ENCODE peak calls at places on chromosomes 1 and 21, in nine cellular contexts. One of them, this sample, is unnamed. For H3K4me1, the result is how much of the 10 kb centered on the place peaks cover.

GRCh38 chr1:227459977-227460376 is 103.4 kb upstream of the ZNF678 start:
- DNase-seq in MM.1S: no peak
- DNase-seq in fibroblast of lung: no peak
- DNase-seq in Karpas-422: no peak
- DNase-seq in H1: no peak
- DNase-seq in HCT116: no peak
- DNase-seq in neuronal stem cell: no peak
- DNase-seq in PC-3: no peak
- DNase-seq in PC-9: no peak
- DNase-seq in this sample: no peak

GRCh38 chr1:53992085-53992874 is 25.7 kb downstream of the LDLRAD1 start:
- DNase-seq in PC-3: no peak
- DNase-seq in fibroblast of lung: no peak
- DNase-seq in HCT116: no peak
- DNase-seq in H1: no peak
- DNase-seq in MM.1S: no peak
- DNase-seq in neuronal stem cell: no peak
- DNase-seq in Karpas-422: peak
- DNase-seq in PC-9: peak
- DNase-seq in this sample: no peak

GRCh38 chr1:46133181-46133658 is 791 bp upstream of the PIK3R3 start:
- DNase-seq in fibroblast of lung: no peak
- DNase-seq in PC-3: no peak
- DNase-seq in PC-9: no peak
- DNase-seq in H1: no peak
- DNase-seq in HCT116: no peak
- DNase-seq in neuronal stem cell: no peak
- DNase-seq in MM.1S: no peak
- DNase-seq in Karpas-422: peak
- DNase-seq in this sample: peak

GRCh38 chr1:46480959-46481646 is 8.5 kb upstream of the DMBX1 start:
- DNase-seq in neuronal stem cell: no peak
- DNase-seq in Karpas-422: no peak
- DNase-seq in PC-3: peak
- DNase-seq in HCT116: no peak
- DNase-seq in MM.1S: no peak
- DNase-seq in H1: no peak
- DNase-seq in fibroblast of lung: no peak
- DNase-seq in PC-9: no peak
- DNase-seq in this sample: no peak

GRCh38 chr1:57407941-57408340 is 15.9 kb downstream of the DAB1 start:
- DNase-seq in neuronal stem cell: no peak
- DNase-seq in fibroblast of lung: no peak
- DNase-seq in HCT116: no peak
- DNase-seq in H1: no peak
- DNase-seq in Karpas-422: no peak
- DNase-seq in PC-3: no peak
- DNase-seq in PC-9: no peak
- DNase-seq in MM.1S: no peak
- DNase-seq in this sample: no peak

GRCh38 chr1:235995511-235995910 is 69.4 kb downstream of the NID1 start:
- DNase-seq in PC-3: no peak
- DNase-seq in fibroblast of lung: no peak
- DNase-seq in Karpas-422: peak
- DNase-seq in H1: no peak
- DNase-seq in PC-9: no peak
- DNase-seq in neuronal stem cell: no peak
- DNase-seq in MM.1S: no peak
- DNase-seq in HCT116: no peak
- DNase-seq in this sample: no peak

GRCh38 chr1:190262538-190262937 is 215.1 kb downstream of the BRINP3 start:
- DNase-seq in PC-9: no peak
- DNase-seq in neuronal stem cell: no peak
- DNase-seq in H1: no peak
- DNase-seq in MM.1S: no peak
- DNase-seq in fibroblast of lung: no peak
- DNase-seq in PC-3: peak
- DNase-seq in Karpas-422: no peak
- DNase-seq in HCT116: no peak
- DNase-seq in this sample: no peak

GRCh38 chr1:247294282-247294681 is 37.4 kb downstream of the ZNF496 start:
- DNase-seq in Karpas-422: no peak
- DNase-seq in neuronal stem cell: no peak
- DNase-seq in PC-9: no peak
- DNase-seq in H1: no peak
- DNase-seq in fibroblast of lung: peak
- DNase-seq in HCT116: no peak
- DNase-seq in PC-3: peak
- DNase-seq in MM.1S: no peak
- DNase-seq in this sample: no peak

GRCh38 chr21:36419996-36420395 is 34.8 kb downstream of the CHAF1B start:
- DNase-seq in fibroblast of lung: peak
- DNase-seq in H1: peak
- DNase-seq in MM.1S: peak
- DNase-seq in PC-3: peak
- DNase-seq in neuronal stem cell: peak
- DNase-seq in Karpas-422: peak
- DNase-seq in PC-9: peak
- DNase-seq in HCT116: peak
- DNase-seq in this sample: peak

GRCh38 chr1:93629101-93630059 is 52.3 kb downstream of the BCAR3 start:
- DNase-seq in HCT116: peak
- DNase-seq in MM.1S: peak
- DNase-seq in PC-9: peak
- DNase-seq in fibroblast of lung: peak
- DNase-seq in H1: no peak
- DNase-seq in neuronal stem cell: peak
- DNase-seq in Karpas-422: peak
- DNase-seq in PC-3: peak
- DNase-seq in this sample: peak

GRCh38 chr21:36337099-36337509 is 17.1 kb downstream of the MORC3 start:
- DNase-seq in HCT116: no peak
- DNase-seq in MM.1S: no peak
- DNase-seq in H1: no peak
- DNase-seq in fibroblast of lung: peak
- DNase-seq in PC-3: peak
- DNase-seq in Karpas-422: no peak
- DNase-seq in PC-9: no peak
- DNase-seq in neuronal stem cell: no peak
- DNase-seq in this sample: no peak

GRCh38 chr1:25064465-25065238 is 134.6 kb upstream of the RUNX3 start:
- DNase-seq in fibroblast of lung: no peak
- DNase-seq in H1: no peak
- DNase-seq in neuronal stem cell: no peak
- DNase-seq in PC-9: no peak
- DNase-seq in Karpas-422: peak
- DNase-seq in PC-3: no peak
- DNase-seq in HCT116: no peak
- DNase-seq in MM.1S: no peak
- DNase-seq in this sample: no peak

GRCh38 chr1:200376521-200376920 is 33.3 kb downstream of the ZNF281 start:
- DNase-seq in fibroblast of lung: no peak
- DNase-seq in PC-9: no peak
- DNase-seq in neuronal stem cell: no peak
- DNase-seq in H1: no peak
- DNase-seq in PC-3: peak
- DNase-seq in Karpas-422: no peak
- DNase-seq in HCT116: no peak
- DNase-seq in MM.1S: no peak
- DNase-seq in this sample: no peak

GRCh38 chr1:205598841-205599666 is 32.8 kb downstream of the ELK4 start:
- DNase-seq in Karpas-422: no peak
- DNase-seq in MM.1S: no peak
- DNase-seq in fibroblast of lung: peak
- DNase-seq in PC-9: no peak
- DNase-seq in HCT116: no peak
- DNase-seq in H1: no peak
- DNase-seq in neuronal stem cell: no peak
- DNase-seq in PC-3: no peak
- DNase-seq in this sample: no peak

GRCh38 chr21:23101111-23101510 is 2102.9 kb downstream of the NCAM2 start:
- DNase-seq in fibroblast of lung: no peak
- DNase-seq in HCT116: no peak
- DNase-seq in neuronal stem cell: no peak
- DNase-seq in MM.1S: no peak
- DNase-seq in Karpas-422: no peak
- DNase-seq in H1: no peak
- DNase-seq in PC-9: no peak
- DNase-seq in PC-3: no peak
- DNase-seq in this sample: no peak

GRCh38 chr1:226643167-226643566 is 94.6 kb downstream of the STUM start:
- DNase-seq in fibroblast of lung: peak
- DNase-seq in HCT116: peak
- DNase-seq in H1: no peak
- DNase-seq in neuronal stem cell: no peak
- DNase-seq in Karpas-422: peak
- DNase-seq in MM.1S: no peak
- DNase-seq in PC-9: peak
- DNase-seq in PC-3: peak
- DNase-seq in this sample: peak

GRCh38 chr1:201758508-201759050 is 70.4 kb upstream of the IPO9 start:
- DNase-seq in MM.1S: peak
- DNase-seq in H1: no peak
- DNase-seq in Karpas-422: peak
- DNase-seq in fibroblast of lung: no peak
- DNase-seq in PC-9: no peak
- DNase-seq in HCT116: no peak
- DNase-seq in PC-3: no peak
- DNase-seq in neuronal stem cell: no peak
- DNase-seq in this sample: peak

GRCh38 chr1:239617259-239617658 is 230.9 kb downstream of the CHRM3 start:
- DNase-seq in Karpas-422: no peak
- DNase-seq in HCT116: no peak
- DNase-seq in PC-3: no peak
- DNase-seq in fibroblast of lung: no peak
- DNase-seq in H1: no peak
- DNase-seq in PC-9: no peak
- DNase-seq in neuronal stem cell: no peak
- DNase-seq in MM.1S: no peak
- DNase-seq in this sample: no peak
- H2AFZ ChIP-seq in Karpas-422: no peak
- H2AFZ ChIP-seq in HCT116: no peak
- H2AFZ ChIP-seq in PC-3: no peak
- H2AFZ ChIP-seq in fibroblast of lung: no peak
- H2AFZ ChIP-seq in H1: no peak
- H2AFZ ChIP-seq in PC-9: no peak
- H2AFZ ChIP-seq in neuronal stem cell: no peak
- H2AFZ ChIP-seq in MM.1S: no peak
- H2AFZ ChIP-seq in this sample: no peak

GRCh38 chr1:27133158-27133557 is 21.8 kb downstream of the SLC9A1 start:
- DNase-seq in fibroblast of lung: no peak
- DNase-seq in H1: no peak
- DNase-seq in PC-3: no peak
- DNase-seq in neuronal stem cell: no peak
- DNase-seq in Karpas-422: no peak
- DNase-seq in MM.1S: no peak
- DNase-seq in HCT116: no peak
- DNase-seq in PC-9: no peak
- DNase-seq in this sample: peak
- H3K4me1 ChIP-seq in fibroblast of lung: under half
- H3K4me1 ChIP-seq in H1: under half
- H3K4me1 ChIP-seq in PC-3: under half
- H3K4me1 ChIP-seq in neuronal stem cell: under half
- H3K4me1 ChIP-seq in Karpas-422: under half
- H3K4me1 ChIP-seq in MM.1S: under half
- H3K4me1 ChIP-seq in HCT116: under half
- H3K4me1 ChIP-seq in PC-9: under half
- H3K4me1 ChIP-seq in this sample: under half

GRCh38 chr21:38766987-38767722 is 38.6 kb upstream of the ETS2 start:
- DNase-seq in fibroblast of lung: no peak
- DNase-seq in MM.1S: peak
- DNase-seq in PC-3: no peak
- DNase-seq in H1: no peak
- DNase-seq in PC-9: peak
- DNase-seq in Karpas-422: no peak
- DNase-seq in neuronal stem cell: no peak
- DNase-seq in HCT116: no peak
- DNase-seq in this sample: peak
- H2AFZ ChIP-seq in fibroblast of lung: no peak
- H2AFZ ChIP-seq in MM.1S: peak
- H2AFZ ChIP-seq in PC-3: no peak
- H2AFZ ChIP-seq in H1: no peak
- H2AFZ ChIP-seq in PC-9: peak
- H2AFZ ChIP-seq in Karpas-422: peak
- H2AFZ ChIP-seq in neuronal stem cell: no peak
- H2AFZ ChIP-seq in HCT116: no peak
- H2AFZ ChIP-seq in this sample: peak

DNA sequence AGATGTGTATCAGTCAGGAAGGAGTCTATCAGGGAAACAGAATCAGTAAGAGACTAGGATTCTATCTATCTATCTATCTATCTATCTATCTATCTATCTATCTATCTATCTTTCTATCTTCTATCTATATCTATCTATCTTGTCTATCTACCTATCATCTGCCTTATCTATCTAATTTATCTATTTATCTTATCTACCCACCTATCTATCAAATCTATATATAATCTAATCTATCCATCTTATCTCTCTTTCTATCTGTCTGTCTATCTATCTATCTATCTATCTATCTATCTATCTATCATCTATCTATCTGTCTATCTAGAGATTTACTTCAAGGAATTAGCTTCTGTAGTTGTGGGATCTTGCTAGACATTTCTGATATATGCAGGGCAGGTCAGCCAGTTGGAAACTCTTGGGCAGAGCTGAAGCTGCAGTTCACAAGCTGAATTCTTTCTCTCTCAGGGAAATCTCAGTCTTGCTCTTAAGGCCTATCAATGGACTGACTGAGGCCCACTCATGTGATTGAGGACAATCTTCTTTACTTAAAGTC is 140.2 kb upstream of the JUN start:
- DNase-seq in PC-3: no peak
- DNase-seq in PC-9: no peak
- DNase-seq in Karpas-422: no peak
- DNase-seq in MM.1S: no peak
- DNase-seq in HCT116: no peak
- DNase-seq in fibroblast of lung: no peak
- DNase-seq in neuronal stem cell: no peak
- DNase-seq in H1: no peak
- DNase-seq in this sample: no peak
- H3K4me1 ChIP-seq in PC-3: under half
- H3K4me1 ChIP-seq in PC-9: under half
- H3K4me1 ChIP-seq in Karpas-422: under half
- H3K4me1 ChIP-seq in MM.1S: under half
- H3K4me1 ChIP-seq in HCT116: under half
- H3K4me1 ChIP-seq in fibroblast of lung: under half
- H3K4me1 ChIP-seq in neuronal stem cell: under half
- H3K4me1 ChIP-seq in H1: under half
- H3K4me1 ChIP-seq in this sample: under half

This sample was measured in OCI-LY7.